ENCODE peak calls at places on chromosomes 16 and 17, in seven cellular contexts. L is left lung, R is gastrocnemius medialis, I is right atrium auricular region, V is fibroblast of lung, M is heart left ventricle, Y is upper lobe of right lung. P is an unnamed sample. For H3K27me3, the result is how much of the 10 kb centered on the place peaks cover.

GRCh38 chr16:69906838-69907301 is 44.3 kb upstream of the CLEC18A start:
- DNase-seq in M (no peak), Y (no peak), L (no peak), R (no peak), V (peak), I (no peak), P (no peak)

GRCh38 chr17:57114085-57114673 is 29.1 kb downstream of the AKAP1 start:
- DNase-seq in M (no peak), I (no peak), L (no peak), V (no peak), R (no peak), Y (no peak), P (peak)

GRCh38 chr17:39801055-39801454 is 63.1 kb downstream of the IKZF3 start:
- DNase-seq in R (no peak), I (no peak), L (no peak), M (no peak), V (no peak), Y (no peak), P (no peak)

GRCh38 chr16:25060920-25061319 is 45.8 kb upstream of the ARHGAP17 start:
- DNase-seq in Y (no peak), L (no peak), V (no peak), R (no peak), M (no peak), I (no peak), P (no peak)

GRCh38 chr17:64769712-64770111 is 107.6 kb upstream of the SMURF2 start:
- DNase-seq in L (no peak), Y (no peak), M (no peak), I (no peak), R (no peak), V (no peak), P (no peak)

GRCh38 chr17:39926588-39927100 is 757 bp downstream of the ORMDL3 start:
- DNase-seq in I (peak), L (peak), Y (peak), R (no peak), V (peak), M (peak), P (no peak)

GRCh38 chr16:5633845-5634440 is 536.3 kb upstream of the EEF2KMT start:
- DNase-seq in V (peak), M (no peak), R (no peak), I (no peak), L (no peak), Y (no peak), P (no peak)

GRCh38 chr17:76174072-76174471 is 33.0 kb upstream of the FOXJ1 start:
- DNase-seq in Y (no peak), M (no peak), I (no peak), R (no peak), L (no peak), V (no peak), P (no peak)

GRCh38 chr17:12729086-12729485 is 60.2 kb upstream of the ARHGAP44 start:
- DNase-seq in I (no peak), V (peak), R (no peak), Y (no peak), M (no peak), L (no peak), P (no peak)

GRCh38 chr17:33163827-33164555 is 129.1 kb downstream of the ASIC2 start:
- DNase-seq in V (peak), M (peak), L (no peak), R (peak), Y (no peak), I (no peak), P (no peak)

GRCh38 chr17:42868338-42868737 is 17.3 kb downstream of the AOC3 start:
- DNase-seq in V (no peak), L (no peak), Y (no peak), R (no peak), I (no peak), M (no peak), P (no peak)

GRCh38 chr17:82492647-82493516 is 26.6 kb upstream of the FOXK2 start:
- DNase-seq in L (no peak), M (no peak), V (peak), Y (no peak), I (no peak), R (no peak), P (no peak)

GRCh38 chr17:17512866-17513265 is 16.7 kb upstream of the RASD1 start:
- DNase-seq in Y (no peak), R (no peak), V (no peak), M (no peak), I (no peak), L (no peak), P (no peak)

GRCh38 chr16:84178146-84178765 is 8.6 kb downstream of the TAF1C start:
- DNase-seq in M (no peak), V (no peak), Y (no peak), R (no peak), L (no peak), I (no peak), P (no peak)

GRCh38 chr17:41863074-41863843 is 2.0 kb downstream of the KLHL11 start:
- DNase-seq in V (no peak), I (no peak), Y (no peak), L (no peak), R (no peak), M (no peak), P (no peak)

GRCh38 chr17:60887607-60888028 is 210.0 kb downstream of the BCAS3 start:
- DNase-seq in L (no peak), M (no peak), V (no peak), R (no peak), I (no peak), Y (no peak), P (no peak)

GRCh38 chr16:22721497-22722100 is 92.4 kb upstream of the HS3ST2 start:
- DNase-seq in Y (no peak), R (no peak), L (no peak), V (no peak), M (peak), I (no peak), P (no peak)

GRCh38 chr16:85555549-85556455 is 57.3 kb upstream of the GSE1 start:
- DNase-seq in V (no peak), L (no peak), M (peak), R (no peak), Y (peak), I (no peak), P (peak)

GRCh38 chr16:89355686-89356085 is 134.7 kb downstream of the ANKRD11 start:
- DNase-seq in L (no peak), R (no peak), V (no peak), M (no peak), I (no peak), Y (no peak), P (no peak)

GRCh38 chr16:27377666-27378485 is 24.1 kb upstream of the IL21R start:
- DNase-seq in L (no peak), I (no peak), V (no peak), R (no peak), M (no peak), Y (no peak), P (no peak)

GRCh38 chr16:66306366-66307150 is 59.9 kb upstream of the CDH5 start:
- DNase-seq in R (no peak), I (no peak), L (peak), M (no peak), Y (no peak), V (no peak), P (no peak)

GRCh38 chr16:88510091-88510719 is 57.1 kb downstream of the ZFPM1 start:
- DNase-seq in I (no peak), Y (no peak), L (no peak), M (no peak), R (no peak), V (no peak), P (no peak)

GRCh38 chr16:51487880-51488279 is 336.8 kb upstream of the SALL1 start:
- DNase-seq in V (no peak), L (no peak), M (no peak), I (no peak), R (no peak), Y (no peak), P (no peak)

GRCh38 chr17:77489239-77489897 is 348.6 kb downstream of the SEC14L1 start:
- DNase-seq in V (no peak), M (peak), Y (peak), R (no peak), I (no peak), L (peak), P (peak)

GRCh38 chr16:67100569-67101300 is 9.0 kb upstream of the PHAF1 start:
- DNase-seq in M (no peak), V (peak), L (no peak), R (no peak), I (no peak), Y (no peak), P (no peak)

GRCh38 chr17:37088459-37088858 is 139.7 kb downstream of the AATF start:
- DNase-seq in R (no peak), L (no peak), M (no peak), I (no peak), Y (no peak), V (no peak), P (no peak)

GRCh38 chr17:42518046-42518754 is 17.8 kb upstream of the NAGLU start:
- DNase-seq in V (peak), M (peak), Y (peak), R (peak), I (peak), L (peak), P (no peak)

GRCh38 chr17:35239823-35240222 is 3.0 kb upstream of the SLFN5 start:
- DNase-seq in I (no peak), V (no peak), M (no peak), R (no peak), Y (no peak), L (no peak), P (no peak)

GRCh38 chr16:88462396-88462795 is 9.3 kb downstream of the ZFPM1 start:
- DNase-seq in M (no peak), V (no peak), I (no peak), R (no peak), Y (no peak), L (no peak), P (no peak)

GRCh38 chr17:28298449-28298848 is 20.6 kb upstream of the TMEM97 start:
- DNase-seq in I (no peak), V (no peak), L (no peak), Y (no peak), R (no peak), M (no peak), P (no peak)

GRCh38 chr16:11499295-11500089 is 87.2 kb downstream of the LITAF start:
- DNase-seq in I (no peak), V (no peak), R (no peak), L (no peak), Y (no peak), M (no peak), P (peak)

GRCh38 chr16:2171601-2172178 is 16.1 kb downstream of the TRAF7 start:
- DNase-seq in R (no peak), M (no peak), I (no peak), Y (no peak), V (no peak), L (no peak), P (no peak)

GRCh38 chr16:29777576-29778360 is at the start of gene ZG16:
- DNase-seq in V (no peak), I (no peak), R (no peak), L (no peak), Y (no peak), M (no peak), P (no peak)

GRCh38 chr16:53821957-53822625 is 118.1 kb downstream of the FTO start:
- DNase-seq in Y (no peak), L (no peak), R (no peak), V (peak), M (no peak), I (no peak), P (no peak)

GRCh38 chr17:77145635-77146632 is 5.2 kb downstream of the SEC14L1 start:
- DNase-seq in V (peak), L (peak), Y (peak), M (peak), R (peak), I (peak), P (peak)

GRCh38 chr16:27550582-27550920 is 607 bp downstream of the KATNIP start:
- DNase-seq in I (no peak), M (no peak), L (no peak), R (no peak), V (no peak), Y (no peak), P (no peak)

GRCh38 chr16:50293041-50293783 is 26.9 kb downstream of the ADCY7 start:
- DNase-seq in I (no peak), R (no peak), M (peak), L (no peak), Y (no peak), V (no peak), P (no peak)
- TF ChIP-seq CTCF in I (no peak), R (no peak), M (no peak), L (no peak), Y (no peak), V (no peak), P (no peak)

GRCh38 chr17:48231995-48232729 is 124.6 kb downstream of the SNX11 start:
- DNase-seq in L (no peak), R (no peak), M (no peak), Y (no peak), I (no peak), V (no peak), P (no peak)
- H3K27me3 ChIP-seq in L (under half), R (under half), M (under half), Y (under half), I (under half), V (under half), P (half or more)

GRCh38 chr17:31446195-31446967 is 54.9 kb downstream of the RAB11FIP4 start:
- DNase-seq in R (no peak), V (no peak), M (no peak), L (no peak), I (no peak), Y (no peak), P (no peak)
- TF ChIP-seq CTCF in R (no peak), V (no peak), M (no peak), L (no peak), I (no peak), Y (no peak), P (no peak)

GRCh38 chr16:167117-167462 is 1.3 kb downstream of the HBM start:
- DNase-seq in V (no peak), R (no peak), I (no peak), M (no peak), Y (no peak), L (no peak), P (no peak)

GRCh38 chr16:165539-166374 is at the start of gene HBM:
- DNase-seq in M (no peak), Y (no peak), I (no peak), V (no peak), L (no peak), R (no peak), P (no peak)

GRCh38 chr16:162271-162991 is 3.3 kb upstream of the HBM start:
- DNase-seq in L (no peak), Y (no peak), V (no peak), M (no peak), R (no peak), I (no peak), P (no peak)

GRCh38 chr16:166375-167116 is 768 bp downstream of the HBM start:
- DNase-seq in M (no peak), R (no peak), I (no peak), V (no peak), Y (no peak), L (no peak), P (no peak)

GRCh38 chr16:165218-165538 is 600 bp upstream of the HBM start:
- DNase-seq in M (no peak), V (no peak), Y (no peak), I (no peak), L (no peak), R (no peak), P (no peak)
- H3K27me3 ChIP-seq in M (half or more), V (under half), Y (under half), I (under half), L (under half), R (under half), P (under half)

GRCh38 chr16:86963600-86964575 is 353.3 kb downstream of the C16orf95 start:
- DNase-seq in M (no peak), V (no peak), I (no peak), L (no peak), R (no peak), Y (no peak), P (no peak)

GRCh38 chr16:86960266-86960665 is 356.9 kb downstream of the C16orf95 start:
- DNase-seq in M (no peak), Y (no peak), V (no peak), I (no peak), L (no peak), R (no peak), P (no peak)

GRCh38 chr16:86961133-86961720 is 356.0 kb downstream of the C16orf95 start:
- DNase-seq in L (no peak), M (peak), V (peak), I (no peak), R (no peak), Y (no peak), P (no peak)

GRCh38 chr16:86962913-86963312 is 354.3 kb downstream of the C16orf95 start:
- DNase-seq in V (no peak), I (no peak), M (no peak), Y (no peak), L (no peak), R (no peak), P (no peak)

DNA sequence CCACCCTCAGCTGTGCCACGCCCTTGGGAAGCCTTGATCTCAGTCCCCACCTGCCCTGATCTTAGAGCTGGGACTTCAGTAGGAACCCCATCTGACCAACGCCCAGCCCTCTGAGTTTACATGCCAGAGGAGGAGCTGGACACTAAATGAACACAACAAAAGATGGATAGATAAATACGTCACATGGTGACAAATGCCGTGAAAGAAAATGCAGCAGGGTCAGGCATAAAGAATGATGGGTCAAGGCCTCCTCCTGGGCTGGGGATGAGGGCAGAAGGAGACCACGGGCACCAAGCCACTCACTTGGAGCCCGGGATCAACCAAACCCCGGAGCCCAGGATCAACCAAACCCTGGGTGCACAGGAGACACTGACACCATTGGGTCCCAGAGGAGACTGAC is 354.9 kb downstream of the C16orf95 start:
- DNase-seq in L (no peak), M (no peak), R (no peak), I (no peak), Y (no peak), V (no peak), P (no peak)
- TF ChIP-seq CTCF in L (no peak), M (no peak), R (no peak), I (no peak), Y (no peak), V (no peak), P (no peak)

GRCh38 chr17:66916946-66917345 is 47.6 kb upstream of the CACNG4 start:
- DNase-seq in M (no peak), Y (no peak), V (no peak), R (no peak), L (no peak), I (no peak), P (no peak)
- H3K27me3 ChIP-seq in M (under half), Y (under half), V (under half), R (under half), L (under half), I (under half), P (under half)

GRCh38 chr16:31386157-31386984 is 6.8 kb upstream of the ITGAD start:
- DNase-seq in L (no peak), M (no peak), I (no peak), Y (no peak), V (peak), R (no peak), P (no peak)

GRCh38 chr16:31377210-31377903 is 15.8 kb upstream of the ITGAD start:
- DNase-seq in I (no peak), M (no peak), R (no peak), V (no peak), Y (no peak), L (no peak), P (no peak)

GRCh38 chr16:31380201-31380600 is 12.9 kb upstream of the ITGAD start:
- DNase-seq in L (no peak), I (no peak), Y (no peak), R (no peak), M (no peak), V (no peak), P (no peak)

GRCh38 chr16:31385680-31386079 is 7.5 kb upstream of the ITGAD start:
- DNase-seq in V (no peak), Y (no peak), L (no peak), M (no peak), R (no peak), I (no peak), P (no peak)

DNA sequence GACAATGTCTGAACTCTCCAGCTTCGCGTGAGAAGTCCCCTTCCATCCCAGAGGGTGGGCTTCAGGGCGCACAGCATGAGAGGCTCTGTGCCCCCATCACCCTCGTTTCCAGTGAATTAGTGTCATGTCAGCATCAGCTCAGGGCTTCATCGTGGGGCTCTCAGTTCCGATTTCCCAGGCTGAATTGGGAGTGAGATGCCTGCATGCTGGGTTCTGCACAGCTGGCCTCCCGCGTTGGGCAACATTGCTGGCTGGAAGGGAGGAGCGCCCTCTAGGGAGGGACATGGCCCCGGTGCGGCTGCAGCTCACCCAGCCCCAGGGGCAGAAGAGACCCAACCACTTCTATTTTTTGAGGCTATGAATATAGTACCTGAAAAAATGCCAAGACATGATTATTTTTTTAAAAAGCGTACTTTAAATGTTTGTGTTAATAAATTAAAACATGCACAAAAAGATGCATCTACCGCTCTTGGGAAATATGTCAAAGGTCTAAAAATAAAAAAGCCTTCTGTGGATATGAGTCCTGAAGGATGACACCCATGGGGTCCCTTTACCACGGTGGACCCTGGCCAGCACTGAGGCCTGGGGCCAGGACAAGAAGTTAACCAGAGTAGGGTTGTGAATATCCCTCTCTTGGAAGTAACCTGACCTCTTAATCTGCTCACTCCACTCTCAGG is 10.5 kb upstream of the ITGAD start:
- DNase-seq in V (peak), I (peak), M (peak), Y (peak), R (peak), L (peak), P (peak)
- TF ChIP-seq CTCF in V (peak), I (peak), M (peak), Y (peak), R (peak), L (peak), P (peak)